ENCODE peak calls at places on chromosomes 16 and 17, in nine cellular contexts. Z is left ventricle myocardium superior; Y is neuronal stem cell; F is H7; T is stimulated activated CD4-positive, alpha-beta T cell treated with anti-CD3 and anti-CD28 coated beads, Interleukin-1b, Interleukin-23, amount 100 ng/mL, for 24 hours; U is Calu3; E is HEK293T; Q is T-cell; A is central memory CD4-positive, alpha-beta T cell. N is an unnamed sample.

GRCh38 chr17:43906951-43907424 is 348 bp downstream of the MPP2 start:
- DNase-seq in Z (no peak), Y (peak), F (no peak), T (no peak), U (no peak), E (no peak), Q (no peak), A (no peak), N (no peak)

GRCh38 chr16:3443108-3444031 is at the start of the genes NAA60 and ZNF597:
- DNase-seq in Z (peak), Y (peak), F (peak), T (peak), U (peak), E (peak), Q (peak), A (peak), N (peak)

GRCh38 chr17:38600906-38601305 is 4.8 kb downstream of the SRCIN1 start:
- DNase-seq in Z (no peak), Y (no peak), F (peak), T (no peak), U (peak), E (no peak), Q (no peak), A (no peak), N (peak)

GRCh38 chr16:649646-650045 is 481 bp downstream of the WDR90 start:
- DNase-seq in Z (no peak), Y (no peak), F (peak), T (no peak), U (no peak), E (no peak), Q (no peak), A (no peak), N (no peak)

GRCh38 chr16:72162105-72162680 is 9.8 kb downstream of the PMFBP1 start:
- DNase-seq in Z (no peak), Y (no peak), F (no peak), T (no peak), U (no peak), E (no peak), Q (no peak), A (no peak), N (no peak)

GRCh38 chr17:44844390-44844830 is 3.3 kb upstream of the HIGD1B start:
- DNase-seq in Z (peak), Y (no peak), F (peak), T (no peak), U (no peak), E (no peak), Q (no peak), A (no peak), N (no peak)

GRCh38 chr16:50136399-50136798 is 16.7 kb upstream of the TENT4B start:
- DNase-seq in Z (no peak), Y (no peak), F (no peak), T (no peak), U (no peak), E (no peak), Q (no peak), A (no peak), N (no peak)

GRCh38 chr17:50111687-50112655 is 16.8 kb downstream of the PDK2 start:
- DNase-seq in Z (peak), Y (no peak), F (no peak), T (no peak), U (no peak), E (no peak), Q (no peak), A (no peak), N (peak)

GRCh38 chr17:57372156-57372555 is 115.8 kb downstream of the MSI2 start:
- DNase-seq in Z (no peak), Y (no peak), F (no peak), T (no peak), U (no peak), E (no peak), Q (no peak), A (no peak), N (no peak)

GRCh38 chr16:70473446-70474319 is 19.3 kb downstream of the FCSK start:
- DNase-seq in Z (no peak), Y (no peak), F (peak), T (no peak), U (no peak), E (no peak), Q (no peak), A (no peak), N (no peak)

GRCh38 chr16:1812732-1813163 is 13.9 kb downstream of the HAGH start:
- DNase-seq in Z (peak), Y (no peak), F (peak), T (peak), U (peak), E (peak), Q (no peak), A (peak), N (peak)

GRCh38 chr17:40596261-40596919 is 31.1 kb upstream of the CCR7 start:
- DNase-seq in Z (no peak), Y (no peak), F (no peak), T (no peak), U (no peak), E (no peak), Q (no peak), A (no peak), N (no peak)

GRCh38 chr17:55634702-55635101 is 88.0 kb downstream of the TMEM100 start:
- DNase-seq in Z (no peak), Y (no peak), F (no peak), T (no peak), U (no peak), E (no peak), Q (no peak), A (no peak), N (no peak)

GRCh38 chr17:80036715-80037477 is 454 bp downstream of the CCDC40 start:
- DNase-seq in Z (peak), Y (peak), F (peak), T (peak), U (no peak), E (peak), Q (no peak), A (peak), N (peak)

GRCh38 chr16:28537964-28538732 is 626 bp downstream of the NUPR1 start:
- DNase-seq in Z (no peak), Y (no peak), F (no peak), T (no peak), U (no peak), E (no peak), Q (no peak), A (no peak), N (no peak)

GRCh38 chr16:70706948-70707465 is 21.2 kb upstream of the MTSS2 start:
- DNase-seq in Z (no peak), Y (no peak), F (no peak), T (no peak), U (peak), E (no peak), Q (no peak), A (no peak), N (no peak)

N was measured in posterior cingulate gyrus.